ENCODE peak calls at places on chromosomes 6 and 20, in seven cellular contexts. One of them, this sample, is unnamed.
A peak's percentile ranks its signal among the peaks of the same experiment; 100 is the strongest.

GRCh38 chr20:23086056-23086551 is at the start of gene CD93:
- DNase-seq in GOT3: no peak
- DNase-seq in DND-41: peak; percentile 28
- DNase-seq in AG09319: no peak
- DNase-seq in caudate nucleus: no peak
- DNase-seq in left lung: peak; percentile 83
- DNase-seq in AG20443: no peak
- DNase-seq in this sample: no peak

GRCh38 chr20:60901831-60902230 is 350.2 kb upstream of the CDH4 start:
- DNase-seq in GOT3: no peak
- DNase-seq in DND-41: no peak
- DNase-seq in AG09319: no peak
- DNase-seq in caudate nucleus: no peak
- DNase-seq in left lung: no peak
- DNase-seq in AG20443: no peak
- DNase-seq in this sample: no peak

GRCh38 chr6:12709556-12709955 is 7.0 kb upstream of the PHACTR1 start:
- DNase-seq in GOT3: no peak
- DNase-seq in DND-41: no peak
- DNase-seq in AG09319: no peak
- DNase-seq in caudate nucleus: no peak
- DNase-seq in left lung: no peak
- DNase-seq in AG20443: no peak
- DNase-seq in this sample: no peak

GRCh38 chr20:59696476-59696875 is 92.1 kb downstream of the PHACTR3 start:
- DNase-seq in GOT3: no peak
- DNase-seq in DND-41: no peak
- DNase-seq in AG09319: no peak
- DNase-seq in caudate nucleus: no peak
- DNase-seq in left lung: no peak
- DNase-seq in AG20443: no peak
- DNase-seq in this sample: no peak

GRCh38 chr20:24584538-24585356 is 115.3 kb downstream of the SYNDIG1 start:
- DNase-seq in GOT3: no peak
- DNase-seq in DND-41: no peak
- DNase-seq in AG09319: no peak
- DNase-seq in caudate nucleus: no peak
- DNase-seq in left lung: no peak
- DNase-seq in AG20443: peak; percentile 70
- DNase-seq in this sample: no peak

GRCh38 chr20:46939031-46939430 is 44.4 kb downstream of the EYA2 start:
- DNase-seq in GOT3: no peak
- DNase-seq in DND-41: peak; percentile 9
- DNase-seq in AG09319: no peak
- DNase-seq in caudate nucleus: no peak
- DNase-seq in left lung: no peak
- DNase-seq in AG20443: no peak
- DNase-seq in this sample: peak; percentile 26

GRCh38 chr6:49787176-49787575 is at the start of gene PGK2:
- DNase-seq in GOT3: no peak
- DNase-seq in DND-41: no peak
- DNase-seq in AG09319: no peak
- DNase-seq in caudate nucleus: no peak
- DNase-seq in left lung: no peak
- DNase-seq in AG20443: no peak
- DNase-seq in this sample: peak; percentile 53

GRCh38 chr6:22102671-22103070 is 194.2 kb downstream of the PRL start:
- DNase-seq in GOT3: no peak
- DNase-seq in DND-41: no peak
- DNase-seq in AG09319: no peak
- DNase-seq in caudate nucleus: no peak
- DNase-seq in left lung: no peak
- DNase-seq in AG20443: no peak
- DNase-seq in this sample: no peak

GRCh38 chr20:33188421-33188820 is 20.5 kb downstream of the BPIFA2 start:
- DNase-seq in GOT3: no peak
- DNase-seq in DND-41: no peak
- DNase-seq in AG09319: no peak
- DNase-seq in caudate nucleus: no peak
- DNase-seq in left lung: no peak
- DNase-seq in AG20443: no peak
- DNase-seq in this sample: no peak

GRCh38 chr6:168186438-168186837 is 107.4 kb upstream of the FRMD1 start:
- DNase-seq in GOT3: no peak
- DNase-seq in DND-41: no peak
- DNase-seq in AG09319: no peak
- DNase-seq in caudate nucleus: no peak
- DNase-seq in left lung: no peak
- DNase-seq in AG20443: no peak
- DNase-seq in this sample: no peak

GRCh38 chr6:118705799-118706481 is 54.5 kb upstream of the CEP85L start:
- DNase-seq in GOT3: no peak
- DNase-seq in DND-41: peak; percentile 55
- DNase-seq in AG09319: no peak
- DNase-seq in caudate nucleus: no peak
- DNase-seq in left lung: no peak
- DNase-seq in AG20443: peak; percentile 60
- DNase-seq in this sample: no peak

GRCh38 chr20:47019106-47019824 is 124.6 kb downstream of the EYA2 start:
- DNase-seq in GOT3: no peak
- DNase-seq in DND-41: no peak
- DNase-seq in AG09319: peak; percentile 86
- DNase-seq in caudate nucleus: no peak
- DNase-seq in left lung: no peak
- DNase-seq in AG20443: peak; percentile 77
- DNase-seq in this sample: no peak

GRCh38 chr6:21738180-21739094 is 144.9 kb downstream of the SOX4 start:
- DNase-seq in GOT3: no peak
- DNase-seq in DND-41: no peak
- DNase-seq in AG09319: no peak
- DNase-seq in caudate nucleus: no peak
- DNase-seq in left lung: no peak
- DNase-seq in AG20443: no peak
- DNase-seq in this sample: no peak

This sample was measured in WERI-Rb-1.